ENCODE peak calls at places on chromosomes 4 and X, in six cellular contexts. B, H, R, N, V and L are unnamed samples.

GRCh38 chr4:128528793-128529553 is 241.4 kb upstream of the PGRMC2 start:
- DNase-seq in V (peak), B (no peak), N (no peak), H (no peak), R (peak), L (no peak)

GRCh38 chr4:149708513-149709175 is 107.0 kb downstream of the IQCM start:
- DNase-seq in N (no peak), B (no peak), R (peak), H (no peak), V (peak), L (no peak)

GRCh38 chr4:132557660-132558059 is 591.4 kb upstream of the PCDH10 start:
- DNase-seq in N (no peak), B (no peak), R (no peak), V (peak), H (no peak), L (no peak)

GRCh38 chr4:123790681-123791080 is 394.1 kb downstream of the SPRY1 start:
- DNase-seq in R (no peak), N (no peak), H (no peak), B (no peak), V (no peak), L (no peak)

GRCh38 chr4:93182722-93183121 is 645.8 kb upstream of the ATOH1 start:
- DNase-seq in N (no peak), B (no peak), H (no peak), R (no peak), V (no peak), L (no peak)

GRCh38 chr4:38310446-38311043 is 350.3 kb downstream of the PTTG2 start:
- DNase-seq in B (no peak), V (no peak), R (no peak), N (peak), H (no peak), L (no peak)

GRCh38 chrX:103155201-103155600 is 59.7 kb upstream of the BEX4 start:
- DNase-seq in V (no peak), R (no peak), H (no peak), B (no peak), N (no peak), L (peak)

GRCh38 chr4:10526431-10527222 is 69.4 kb upstream of the ZNF518B start:
- DNase-seq in H (peak), R (no peak), N (no peak), B (no peak), V (peak), L (no peak)

GRCh38 chrX:102765794-102766193 is 45.3 kb downstream of the GPRASP3 start:
- DNase-seq in V (no peak), R (peak), N (no peak), H (no peak), B (no peak), L (no peak)

GRCh38 chr4:128009428-128009827 is 44.2 kb downstream of the ABHD18 start:
- DNase-seq in V (no peak), N (no peak), B (no peak), R (no peak), H (no peak), L (no peak)

GRCh38 chrX:129495941-129496340 is 27.3 kb downstream of the SMARCA1 start:
- DNase-seq in R (no peak), H (no peak), V (no peak), N (no peak), B (no peak), L (no peak)

GRCh38 chr4:64715741-64716140 is 306.5 kb upstream of the TECRL start:
- DNase-seq in B (no peak), H (no peak), R (no peak), V (no peak), N (no peak), L (no peak)

GRCh38 chr4:85825937-85826678 is 351.2 kb downstream of the ARHGAP24 start:
- DNase-seq in V (no peak), N (no peak), B (peak), R (peak), H (peak), L (peak)

GRCh38 chrX:7996414-7996813 is 69.2 kb upstream of the PNPLA4 start:
- DNase-seq in B (peak), N (no peak), H (peak), R (peak), V (no peak), L (peak)

GRCh38 chr4:185719493-185719843 is 92.5 kb downstream of the SORBS2 start:
- DNase-seq in B (no peak), N (no peak), R (no peak), H (no peak), V (no peak), L (no peak)

GRCh38 chr4:187606581-187606980 is 389.0 kb upstream of the ZFP42 start:
- DNase-seq in V (peak), B (peak), H (peak), N (no peak), R (peak), L (peak)

GRCh38 chrX:41452972-41453371 is 5.8 kb downstream of the NYX start:
- DNase-seq in R (no peak), H (no peak), N (no peak), B (no peak), V (no peak), L (no peak)

GRCh38 chrX:23902419-23902818 is 5.3 kb downstream of the APOO start:
- DNase-seq in V (no peak), B (peak), N (no peak), R (peak), H (no peak), L (peak)

GRCh38 chrX:1667566-1667965 is 52.7 kb downstream of the ASMT start:
- DNase-seq in B (no peak), H (no peak), N (no peak), R (no peak), V (no peak), L (no peak)

GRCh38 chrX:1679238-1679637 is 64.4 kb downstream of the ASMT start:
- DNase-seq in R (no peak), B (no peak), V (no peak), H (no peak), N (no peak), L (peak)

GRCh38 chrX:1676866-1677265 is 62.0 kb downstream of the ASMT start:
- DNase-seq in H (no peak), V (no peak), N (no peak), R (no peak), B (no peak), L (no peak)

DNA sequence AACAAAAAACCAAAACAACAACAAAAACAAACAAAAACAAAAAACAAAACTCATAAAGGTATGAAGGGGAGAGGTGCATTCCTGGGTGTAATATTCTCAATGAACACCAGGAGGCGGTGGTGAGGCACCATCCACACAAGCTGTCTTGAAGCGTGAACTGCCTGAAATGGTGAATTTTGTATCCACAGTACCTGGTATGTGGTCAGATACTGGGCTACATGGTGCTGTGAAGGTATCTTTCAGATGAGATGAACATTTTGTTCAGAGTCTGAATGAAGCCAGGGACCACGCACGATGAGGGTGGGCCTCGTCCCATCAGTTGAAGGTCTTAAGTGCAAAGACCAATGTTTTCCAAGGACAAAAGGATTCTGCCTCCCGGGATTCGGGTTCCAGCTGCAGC is 58.5 kb downstream of the ASMT start:
- DNase-seq in R (peak), V (peak), B (peak), N (no peak), H (peak), L (peak)
- TF ChIP-seq MAX in R (no peak), V (no peak), B (no peak), N (no peak), H (no peak), L (no peak)

DNA sequence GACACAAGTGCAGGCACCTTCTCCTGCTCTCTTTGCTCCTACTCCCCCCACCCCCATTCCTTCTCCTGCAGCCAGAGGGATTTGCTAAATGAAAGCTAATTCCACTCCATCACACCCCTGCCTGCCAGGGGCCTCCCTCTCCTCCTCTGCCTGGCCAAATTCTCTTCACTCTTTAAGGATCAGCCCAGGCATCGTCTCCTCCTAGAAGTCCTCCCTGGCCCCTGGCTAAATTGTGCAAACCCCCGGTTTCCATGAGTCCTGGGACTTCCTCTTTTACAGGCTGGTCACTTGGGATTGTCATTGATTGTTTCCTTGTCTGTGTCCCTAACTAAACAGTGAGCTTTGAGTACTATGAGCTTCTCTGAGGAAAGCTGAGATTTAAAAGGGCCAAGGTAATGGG is 8.7 kb upstream of the ABLIM2 start:
- DNase-seq in N (no peak), V (no peak), H (no peak), R (no peak), B (no peak), L (peak)
- TF ChIP-seq MAX in N (no peak), V (no peak), H (no peak), R (no peak), B (no peak), L (no peak)

DNA sequence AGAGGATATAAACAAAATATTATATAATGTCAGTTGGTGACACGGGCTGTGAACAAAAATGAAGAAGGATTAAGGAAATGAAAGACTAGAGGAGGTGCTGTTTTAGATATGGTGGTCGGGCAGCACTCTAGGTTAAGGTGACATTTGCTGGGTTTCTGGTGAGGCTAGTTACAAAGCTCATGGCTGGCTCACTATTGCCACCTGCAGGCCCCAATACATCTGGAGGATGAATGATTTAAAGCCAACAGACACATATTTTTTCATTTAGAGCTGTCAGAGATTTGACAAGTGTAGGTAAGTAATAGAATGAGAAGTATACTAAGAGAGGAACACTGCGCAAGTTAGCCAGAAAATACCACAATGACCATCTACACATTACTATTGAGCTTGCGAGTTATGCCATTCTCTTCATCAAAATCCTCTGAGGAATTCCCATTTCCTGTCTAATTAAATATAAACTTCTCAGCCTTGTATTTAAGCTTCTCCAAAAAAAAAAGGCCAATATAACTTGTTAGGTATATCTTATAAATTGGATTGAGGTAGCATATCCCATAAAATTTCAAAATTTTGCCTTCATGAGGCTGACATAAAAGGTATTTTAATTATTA is 6.4 kb upstream of the FGG start:
- DNase-seq in R (peak), B (peak), H (peak), V (peak), N (peak), L (peak)
- TF ChIP-seq MAX in R (no peak), B (no peak), H (no peak), V (no peak), N (no peak), L (no peak)

GRCh38 chr4:73866236-73866635 is 3.0 kb upstream of the CXCL1 start:
- DNase-seq in V (no peak), H (no peak), N (no peak), B (no peak), R (no peak), L (no peak)

GRCh38 chr4:73865697-73866096 is 3.5 kb upstream of the CXCL1 start:
- DNase-seq in H (no peak), B (no peak), R (no peak), V (no peak), N (no peak), L (no peak)

GRCh38 chr4:73864973-73865372 is 4.2 kb upstream of the CXCL1 start:
- DNase-seq in B (no peak), H (no peak), N (no peak), R (no peak), V (no peak), L (no peak)

GRCh38 chr4:73862357-73862756 is 6.8 kb upstream of the CXCL1 start:
- DNase-seq in R (peak), N (no peak), H (no peak), V (no peak), B (no peak), L (no peak)

GRCh38 chr4:73864365-73864764 is 4.8 kb upstream of the CXCL1 start:
- DNase-seq in N (no peak), B (no peak), V (no peak), R (peak), H (peak), L (peak)
- TF ChIP-seq MAX in N (no peak), B (no peak), V (no peak), R (no peak), H (no peak), L (no peak)